ENCODE peak calls at places on chromosome 20, in four cellular contexts. O, X, I and W are unnamed samples.

GRCh38 chr20:18596270-18596669 is 8.4 kb downstream of the DTD1 start:
- DNase-seq in O (no peak), X (no peak), I (no peak), W (no peak)

GRCh38 chr20:11235058-11235457 is 561.3 kb upstream of the JAG1 start:
- DNase-seq in O (no peak), X (no peak), I (no peak), W (no peak)

GRCh38 chr20:52010541-52010940 is 181.0 kb downstream of the ZFP64 start:
- DNase-seq in O (no peak), X (no peak), I (no peak), W (no peak)

GRCh38 chr20:1185316-1185741 is 548 bp upstream of the TMEM74B start:
- DNase-seq in O (no peak), X (peak; percentile 46), I (no peak), W (no peak)

GRCh38 chr20:59664389-59665055 is 60.2 kb downstream of the PHACTR3 start:
- DNase-seq in O (no peak), X (no peak), I (no peak), W (no peak)

GRCh38 chr20:36544134-36545018 is 3.1 kb downstream of the MYL9 start:
- DNase-seq in O (no peak), X (no peak), I (no peak), W (no peak)

GRCh38 chr20:44247676-44248419 is 740 bp downstream of the GDAP1L1 start:
- DNase-seq in O (peak; percentile 80), X (peak; percentile 75), I (peak; percentile 35), W (no peak)

GRCh38 chr20:33444797-33445560 is 1.4 kb upstream of the SNTA1 start:
- DNase-seq in O (peak; percentile 75), X (peak; percentile 55), I (peak; percentile 36), W (no peak)

GRCh38 chr20:2814587-2815051 is at the start of gene C20orf141:
- DNase-seq in O (no peak), X (peak; percentile 68), I (peak; percentile 82), W (no peak)

GRCh38 chr20:1888796-1889463 is 6.3 kb upstream of the SIRPA start:
- DNase-seq in O (peak; percentile 60), X (no peak), I (no peak), W (no peak)

GRCh38 chr20:20520776-20521175 is 152.9 kb downstream of the INSM1 start:
- DNase-seq in O (no peak), X (no peak), I (no peak), W (no peak)

GRCh38 chr20:30599990-30600389 is 657.5 kb upstream of the DEFB115 start:
- DNase-seq in O (no peak), X (no peak), I (no peak), W (no peak)

GRCh38 chr20:43751167-43752050 is 24.6 kb upstream of the GTSF1L start:
- DNase-seq in O (no peak), X (no peak), I (no peak), W (peak; percentile 99)

GRCh38 chr20:3483784-3484183 is 13.0 kb downstream of the ATRN start:
- DNase-seq in O (no peak), X (no peak), I (no peak), W (no peak)

GRCh38 chr20:11810316-11811130 is 107.2 kb upstream of the BTBD3 start:
- DNase-seq in O (no peak), X (no peak), I (no peak), W (no peak)

GRCh38 chr20:10916312-10916711 is 242.5 kb upstream of the JAG1 start:
- DNase-seq in O (no peak), X (no peak), I (no peak), W (no peak)

GRCh38 chr20:47317127-47317895 is 39.2 kb downstream of the ZMYND8 start:
- DNase-seq in O (peak; percentile 56), X (peak; percentile 96), I (peak; percentile 82), W (no peak)

GRCh38 chr20:25313608-25314007 is 65.7 kb downstream of the PYGB start:
- DNase-seq in O (no peak), X (no peak), I (no peak), W (no peak)

GRCh38 chr20:12966468-12967085 is 42.2 kb upstream of the SPTLC3 start:
- DNase-seq in O (peak; percentile 65), X (no peak), I (peak; percentile 61), W (no peak)

GRCh38 chr20:58891076-58891685 is 38.7 kb downstream of the GNAS start:
- DNase-seq in O (no peak), X (peak; percentile 81), I (peak; percentile 57), W (no peak)

GRCh38 chr20:19889011-19889953 is 127.9 kb upstream of the NAA20 start:
- DNase-seq in O (no peak), X (no peak), I (peak; percentile 48), W (no peak)

GRCh38 chr20:37362821-37363220 is 16.9 kb downstream of the SRC start:
- DNase-seq in O (no peak), X (no peak), I (no peak), W (no peak)

GRCh38 chr20:4773736-4774135 is 52.0 kb downstream of the PRND start:
- DNase-seq in O (no peak), X (no peak), I (no peak), W (no peak)

GRCh38 chr20:53795170-53795569 is 201.5 kb upstream of the ZNF217 start:
- DNase-seq in O (no peak), X (no peak), I (no peak), W (no peak)

GRCh38 chr20:34922654-34923381 is 32.8 kb downstream of the GSS start:
- DNase-seq in O (peak; percentile 73), X (no peak), I (peak; percentile 60), W (no peak)

GRCh38 chr20:40678286-40678835 is 10.7 kb downstream of the MAFB start:
- DNase-seq in O (no peak), X (no peak), I (no peak), W (no peak)

GRCh38 chr20:37120497-37120896 is 24.7 kb upstream of the RBL1 start:
- DNase-seq in O (no peak), X (no peak), I (no peak), W (no peak)

GRCh38 chr20:58838174-58838573 is 12.5 kb downstream of the GNAS-AS1 start:
- DNase-seq in O (no peak), X (no peak), I (no peak), W (no peak)

GRCh38 chr20:4925842-4926530 is 75.3 kb downstream of the SLC23A2 start:
- DNase-seq in O (no peak), X (no peak), I (peak; percentile 49), W (no peak)

GRCh38 chr20:32451682-32452461 is 93.7 kb downstream of the ASXL1 start:
- DNase-seq in O (no peak), X (no peak), I (no peak), W (no peak)

GRCh38 chr20:32052792-32053362 is 835 bp downstream of the HCK start:
- DNase-seq in O (no peak), X (no peak), I (no peak), W (no peak)

GRCh38 chr20:34843421-34843820 is 18.0 kb upstream of the NCOA6 start:
- DNase-seq in O (no peak), X (no peak), I (no peak), W (no peak)

GRCh38 chr20:25308671-25309394 is 60.9 kb downstream of the PYGB start:
- DNase-seq in O (peak; percentile 28), X (peak; percentile 9), I (peak; percentile 85), W (no peak)

GRCh38 chr20:54156522-54156921 is 17.3 kb downstream of the CYP24A1 start:
- DNase-seq in O (no peak), X (no peak), I (peak; percentile 55), W (no peak)

GRCh38 chr20:63461364-63461763 is 11.1 kb downstream of the KCNQ2 start:
- DNase-seq in O (no peak), X (peak; percentile 49), I (no peak), W (no peak)
- TF ChIP-seq REST in O (peak; percentile 95), X (peak; percentile 95), I (peak; percentile 93), W (peak; percentile 90)

GRCh38 chr20:57658447-57659130 is 38.4 kb upstream of the ZBP1 start:
- DNase-seq in O (no peak), X (no peak), I (no peak), W (no peak)
- TF ChIP-seq BHLHE40 in O (no peak), X (no peak), I (no peak), W (no peak)

DNA sequence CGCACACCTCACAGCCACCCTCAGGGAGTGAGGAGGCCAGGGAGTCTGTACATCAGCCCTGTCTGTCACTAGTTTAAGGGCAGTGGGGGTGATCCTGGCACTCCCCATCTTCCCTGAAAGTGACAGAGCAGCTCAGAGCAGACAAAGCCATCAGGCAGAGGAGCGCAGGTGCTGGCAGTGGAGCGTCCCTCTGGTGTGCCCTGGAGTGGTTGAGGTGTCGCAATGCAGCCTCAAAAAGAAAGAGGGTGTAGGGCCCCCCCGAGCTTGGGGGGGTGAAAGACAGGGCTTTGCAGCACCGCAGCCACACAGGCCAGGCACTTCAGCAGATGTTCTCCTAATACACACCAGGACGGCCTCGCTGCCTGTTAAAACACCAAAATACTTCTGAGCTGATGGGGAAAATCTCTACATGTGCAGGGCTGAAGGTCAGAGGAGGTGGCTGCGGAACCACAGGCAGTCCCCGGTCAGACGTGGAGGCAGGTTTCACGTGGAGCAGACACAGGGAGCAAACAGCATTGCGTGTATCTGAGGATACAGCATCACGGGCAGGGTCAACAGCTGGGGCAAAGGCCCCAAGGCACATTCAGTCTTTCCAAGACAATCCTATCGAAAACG is 69.5 kb downstream of the PREX1 start:
- DNase-seq in O (no peak), X (no peak), I (no peak), W (no peak)
- TF ChIP-seq REST in O (no peak), X (no peak), I (no peak), W (no peak)

GRCh38 chr20:57746201-57746600 is 36.4 kb upstream of the PMEPA1 start:
- DNase-seq in O (no peak), X (no peak), I (no peak), W (no peak)
- TF ChIP-seq BHLHE40 in O (no peak), X (no peak), I (no peak), W (no peak)